ENCODE peak calls at places on chromosomes 13 and 19, in nine cellular contexts. V is cardiac muscle cell; B is CD4-positive, CD25-positive, alpha-beta regulatory T cell; P is Panc1; J is RWPE2; F is fibroblast of lung; S is heart right ventricle; Z is effector memory CD4-positive, alpha-beta T cell; L is lower lobe of right lung. Y is an unnamed sample. For H3K4me1, the result is how much of the 10 kb centered on the place peaks cover.

GRCh38 chr19:7986321-7987083 is 18.9 kb downstream of the ELAVL1 start:
- DNase-seq in Z (no peak), S (no peak), B (no peak), F (peak), J (no peak), L (peak), V (no peak), P (peak), Y (peak)

GRCh38 chr13:99870541-99870940 is 101.0 kb downstream of the ZIC5 start:
- DNase-seq in S (no peak), J (no peak), F (no peak), Z (no peak), V (no peak), P (no peak), B (no peak), L (no peak), Y (no peak)

GRCh38 chr13:113406321-113407102 is 42.6 kb upstream of the GRTP1 start:
- DNase-seq in J (no peak), Z (no peak), V (no peak), F (no peak), S (no peak), B (no peak), P (no peak), L (no peak), Y (no peak)

GRCh38 chr13:90156390-90156789 is 1191.1 kb upstream of the MIR17HG start:
- DNase-seq in J (no peak), F (no peak), B (no peak), S (no peak), V (no peak), P (no peak), L (no peak), Z (no peak), Y (no peak)

GRCh38 chr13:46086421-46086922 is 18.4 kb downstream of the CPB2 start:
- DNase-seq in F (no peak), S (no peak), Z (no peak), V (no peak), L (no peak), J (no peak), B (no peak), P (no peak), Y (no peak)

GRCh38 chr13:102399791-102400618 is 1.8 kb downstream of the FGF14 start:
- DNase-seq in S (peak), Z (no peak), J (no peak), B (no peak), V (peak), F (peak), L (peak), P (no peak), Y (no peak)

GRCh38 chr13:31790992-31791391 is 51.7 kb downstream of the RXFP2 start:
- DNase-seq in P (no peak), Z (no peak), V (no peak), J (no peak), B (no peak), S (no peak), L (no peak), F (no peak), Y (peak)

GRCh38 chr13:64992314-64992713 is 2237.8 kb downstream of the PCDH9 start:
- DNase-seq in B (no peak), P (no peak), V (no peak), F (no peak), J (no peak), Z (no peak), S (no peak), L (no peak), Y (peak)

GRCh38 chr13:65540064-65540635 is 1690.0 kb downstream of the PCDH9 start:
- DNase-seq in F (no peak), P (no peak), L (no peak), Z (no peak), J (no peak), V (no peak), S (no peak), B (no peak), Y (no peak)

GRCh38 chr13:85806553-85807175 is 7.4 kb upstream of the SLITRK6 start:
- DNase-seq in S (no peak), Z (no peak), V (peak), F (peak), B (no peak), P (peak), L (no peak), J (no peak), Y (peak)

GRCh38 chr19:14556662-14557188 is 15.1 kb downstream of the NDUFB7 start:
- DNase-seq in V (peak), F (peak), L (peak), Z (peak), J (peak), P (no peak), S (peak), B (peak), Y (peak)

GRCh38 chr13:32246468-32246867 is 68.7 kb downstream of the ZAR1L start:
- DNase-seq in V (peak), J (no peak), L (peak), Z (no peak), S (peak), F (peak), B (peak), P (peak), Y (peak)

GRCh38 chr19:51546107-51546649 is 14.7 kb upstream of the SIGLEC6 start:
- DNase-seq in Z (no peak), F (no peak), B (no peak), J (no peak), S (no peak), L (no peak), P (no peak), V (no peak), Y (no peak)
- H3K4me1 ChIP-seq in Z (under half), F (under half), B (under half), J (under half), S (under half), L (under half), P (under half), V (under half), Y (under half)

DNA sequence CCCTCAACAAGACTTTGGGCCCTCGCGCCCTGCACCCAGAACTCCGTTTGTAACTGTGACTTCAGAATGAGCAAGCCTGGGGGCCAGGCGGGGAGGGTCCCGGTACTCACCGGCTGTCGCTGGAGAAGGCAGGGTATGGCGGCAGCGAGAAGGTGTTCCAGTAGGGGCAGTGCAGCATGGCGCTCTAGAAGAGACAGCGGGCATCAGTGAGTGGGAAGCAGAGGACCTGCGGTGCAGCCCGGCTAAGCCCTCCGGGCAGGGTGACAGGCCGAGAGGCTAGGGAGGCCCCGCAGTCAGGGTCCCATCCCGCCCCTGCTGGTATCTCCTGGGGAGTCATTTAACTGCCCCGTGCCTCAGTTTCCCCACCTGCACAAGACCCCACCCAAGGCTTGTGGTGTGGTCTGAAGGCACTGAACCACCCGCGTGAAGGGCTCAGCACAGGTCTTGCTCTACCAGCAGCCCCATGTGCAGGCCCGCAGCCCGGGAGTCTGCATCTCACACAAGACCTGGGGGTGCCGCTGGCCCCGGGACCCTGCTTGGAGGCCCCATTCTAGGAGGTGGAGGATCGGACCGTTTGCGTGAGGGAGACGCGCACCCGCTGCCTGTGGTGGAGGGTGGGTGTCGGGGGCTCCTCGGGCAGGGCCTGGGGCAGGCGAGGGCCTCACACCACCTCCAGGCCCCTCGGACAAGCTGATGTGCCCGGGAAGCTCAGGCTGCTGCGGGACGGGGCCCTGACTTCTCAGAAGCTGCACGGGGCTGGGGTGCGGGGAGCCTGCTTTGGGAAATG is 24.6 kb downstream of the SBNO2 start:
- DNase-seq in F (no peak), V (no peak), L (no peak), S (no peak), Z (no peak), B (no peak), P (no peak), J (no peak), Y (no peak)
- H3K4me1 ChIP-seq in F (under half), V (under half), L (half or more), S (under half), Z (under half), B (under half), P (under half), J (under half), Y (under half)

GRCh38 chr19:10660346-10660745 is 6.2 kb downstream of the ILF3 start:
- DNase-seq in Z (no peak), B (no peak), V (no peak), J (no peak), F (no peak), P (no peak), S (no peak), L (no peak), Y (no peak)
- H3K4me1 ChIP-seq in Z (under half), B (half or more), V (under half), J (under half), F (under half), P (under half), S (half or more), L (half or more), Y (under half)

GRCh38 chr19:30645946-30646577 is 273.9 kb downstream of the ZNF536 start:
- DNase-seq in S (no peak), J (no peak), L (no peak), F (no peak), P (no peak), B (no peak), Z (no peak), V (no peak), Y (no peak)
- H3K4me1 ChIP-seq in S (under half), J (under half), L (under half), F (under half), P (under half), B (under half), Z (under half), V (under half), Y (under half)

GRCh38 chr13:106522898-106523525 is 12.4 kb downstream of the EFNB2 start:
- DNase-seq in V (no peak), B (no peak), J (no peak), S (no peak), L (no peak), F (no peak), Z (no peak), P (no peak), Y (no peak)
- H3K4me1 ChIP-seq in V (under half), B (under half), J (half or more), S (half or more), L (half or more), F (under half), Z (under half), P (under half), Y (under half)